ENCODE peak calls at places on chromosomes 12 and 14, in ten cellular contexts. Z, E, H, J, R, D, L, W, V and T are unnamed samples.

GRCh38 chr12:1532367-1532752 is 62.0 kb downstream of the FBXL14 start:
- DNase-seq in Z (no peak), E (no peak), H (no peak), J (no peak), R (no peak), D (no peak), L (no peak), W (no peak), V (no peak), T (no peak)

GRCh38 chr12:111685322-111685810 is 390 bp downstream of the BRAP start:
- DNase-seq in Z (no peak), E (no peak), H (no peak), J (no peak), R (no peak), D (no peak), L (no peak), W (peak; percentile 26), V (no peak), T (peak; percentile 10)

GRCh38 chr14:90522585-90523191 is 125.9 kb downstream of the CALM1 start:
- DNase-seq in Z (no peak), E (no peak), H (peak; percentile 98), J (no peak), R (no peak), D (no peak), L (no peak), W (no peak), V (no peak), T (no peak)

GRCh38 chr12:124699878-124700277 is 132.5 kb upstream of the NCOR2 start:
- DNase-seq in Z (no peak), E (no peak), H (no peak), J (no peak), R (no peak), D (no peak), L (no peak), W (no peak), V (no peak), T (peak; percentile 54)

GRCh38 chr14:92466068-92466458 is 47.5 kb upstream of the RIN3 start:
- DNase-seq in Z (no peak), E (no peak), H (no peak), J (no peak), R (no peak), D (no peak), L (no peak), W (no peak), V (no peak), T (no peak)

GRCh38 chr14:28773917-28774691 is 7.5 kb downstream of the FOXG1 start:
- DNase-seq in Z (peak; percentile 58), E (peak; percentile 22), H (peak; percentile 55), J (no peak), R (no peak), D (no peak), L (no peak), W (no peak), V (peak; percentile 82), T (peak; percentile 89)

GRCh38 chr12:99847936-99848335 is 136.8 kb downstream of the ANKS1B start:
- DNase-seq in Z (no peak), E (no peak), H (no peak), J (no peak), R (no peak), D (no peak), L (no peak), W (no peak), V (no peak), T (no peak)

GRCh38 chr14:35406811-35407630 is 2.5 kb upstream of the NFKBIA start:
- DNase-seq in Z (peak; percentile 85), E (peak; percentile 67), H (peak; percentile 67), J (peak; percentile 49), R (peak; percentile 59), D (no peak), L (no peak), W (peak; percentile 62), V (peak; percentile 63), T (peak; percentile 21)

GRCh38 chr14:95817271-95817670 is 59.4 kb upstream of the TUNAR start:
- DNase-seq in Z (no peak), E (no peak), H (no peak), J (no peak), R (no peak), D (no peak), L (no peak), W (no peak), V (no peak), T (no peak)

GRCh38 chr14:63443361-63443760 is 99.8 kb downstream of the PPP2R5E start:
- DNase-seq in Z (no peak), E (no peak), H (no peak), J (no peak), R (no peak), D (no peak), L (no peak), W (no peak), V (no peak), T (no peak)

GRCh38 chr14:63840981-63841380 is 11.8 kb upstream of the SYNE2 start:
- DNase-seq in Z (peak; percentile 9), E (no peak), H (no peak), J (no peak), R (no peak), D (no peak), L (peak; percentile 34), W (peak; percentile 46), V (no peak), T (peak; percentile 63)

GRCh38 chr14:100446572-100446971 is 123.4 kb downstream of the SLC25A47 start:
- DNase-seq in Z (no peak), E (no peak), H (peak; percentile 29), J (no peak), R (no peak), D (no peak), L (no peak), W (no peak), V (peak; percentile 35), T (peak; percentile 96)

GRCh38 chr14:64464695-64465094 is 604 bp upstream of the AKAP5 start:
- DNase-seq in Z (no peak), E (no peak), H (peak; percentile 51), J (no peak), R (no peak), D (no peak), L (no peak), W (no peak), V (no peak), T (peak; percentile 14)

GRCh38 chr12:102444707-102445106 is 35.7 kb downstream of the IGF1 start:
- DNase-seq in Z (no peak), E (no peak), H (no peak), J (no peak), R (no peak), D (no peak), L (no peak), W (no peak), V (no peak), T (no peak)